ENCODE peak calls at places on chromosomes 11 and 22, in nine cellular contexts. U is heart left ventricle, F is endothelial cell of umbilical vein, B is HCT116, R is A549, I is upper lobe of left lung, W is mesendoderm, X is fibroblast of lung, P is body of pancreas. V is an unnamed sample.

GRCh38 chr22:35229865-35230264 is 27.4 kb upstream of the HMGXB4 start:
- DNase-seq in U (no peak), F (no peak), B (no peak), R (no peak), I (no peak), W (no peak), X (no peak), P (no peak), V (no peak)

GRCh38 chr11:43923327-43924111 is 18.9 kb upstream of the C11orf96 start:
- DNase-seq in U (peak), F (peak), B (no peak), R (peak), I (no peak), W (peak), X (peak), P (no peak), V (no peak)

GRCh38 chr22:24011735-24012068 is 598 bp downstream of the CABIN1 start:
- DNase-seq in U (no peak), F (no peak), B (no peak), R (no peak), I (no peak), W (peak), X (no peak), P (peak), V (no peak)

GRCh38 chr11:72750086-72750485 is 2.1 kb downstream of the ARAP1 start:
- DNase-seq in U (no peak), F (no peak), B (no peak), R (no peak), I (no peak), W (no peak), X (no peak), P (no peak), V (peak)

GRCh38 chr22:36386351-36386899 is 1.3 kb downstream of the MYH9 start:
- DNase-seq in U (no peak), F (peak), B (no peak), R (peak), I (peak), W (no peak), X (no peak), P (no peak), V (peak)

GRCh38 chr11:119832536-119832935 is 103.5 kb upstream of the NECTIN1 start:
- DNase-seq in U (peak), F (no peak), B (no peak), R (no peak), I (no peak), W (peak), X (no peak), P (peak), V (no peak)

GRCh38 chr11:59708537-59708936 is 5.1 kb downstream of the OR10V1 start:
- DNase-seq in U (no peak), F (no peak), B (no peak), R (no peak), I (no peak), W (peak), X (no peak), P (no peak), V (no peak)

GRCh38 chr11:32231909-32232493 is 141.1 kb downstream of the RCN1 start:
- DNase-seq in U (no peak), F (peak), B (peak), R (peak), I (no peak), W (peak), X (peak), P (no peak), V (no peak)

GRCh38 chr11:110763249-110764011 is 51.2 kb upstream of the ARHGAP20 start:
- DNase-seq in U (no peak), F (peak), B (no peak), R (no peak), I (no peak), W (no peak), X (peak), P (peak), V (no peak)

GRCh38 chr11:121032546-121032945 is 8.6 kb downstream of the TBCEL start:
- DNase-seq in U (no peak), F (no peak), B (no peak), R (peak), I (no peak), W (peak), X (peak), P (peak), V (no peak)

GRCh38 chr11:67288452-67289225 is 464 bp upstream of the ANKRD13D start:
- DNase-seq in U (peak), F (peak), B (peak), R (peak), I (peak), W (peak), X (peak), P (peak), V (peak)

GRCh38 chr11:2742611-2743426 is 43.0 kb upstream of the KCNQ1OT1 start:
- DNase-seq in U (no peak), F (no peak), B (no peak), R (no peak), I (peak), W (no peak), X (no peak), P (no peak), V (no peak)

GRCh38 chr11:118210323-118210722 is 14.5 kb downstream of the JAML start:
- DNase-seq in U (no peak), F (no peak), B (no peak), R (no peak), I (no peak), W (no peak), X (no peak), P (no peak), V (no peak)

GRCh38 chr11:2859706-2860037 is 25.9 kb downstream of the CDKN1C start:
- DNase-seq in U (no peak), F (no peak), B (no peak), R (no peak), I (no peak), W (no peak), X (no peak), P (no peak), V (no peak)

DNA sequence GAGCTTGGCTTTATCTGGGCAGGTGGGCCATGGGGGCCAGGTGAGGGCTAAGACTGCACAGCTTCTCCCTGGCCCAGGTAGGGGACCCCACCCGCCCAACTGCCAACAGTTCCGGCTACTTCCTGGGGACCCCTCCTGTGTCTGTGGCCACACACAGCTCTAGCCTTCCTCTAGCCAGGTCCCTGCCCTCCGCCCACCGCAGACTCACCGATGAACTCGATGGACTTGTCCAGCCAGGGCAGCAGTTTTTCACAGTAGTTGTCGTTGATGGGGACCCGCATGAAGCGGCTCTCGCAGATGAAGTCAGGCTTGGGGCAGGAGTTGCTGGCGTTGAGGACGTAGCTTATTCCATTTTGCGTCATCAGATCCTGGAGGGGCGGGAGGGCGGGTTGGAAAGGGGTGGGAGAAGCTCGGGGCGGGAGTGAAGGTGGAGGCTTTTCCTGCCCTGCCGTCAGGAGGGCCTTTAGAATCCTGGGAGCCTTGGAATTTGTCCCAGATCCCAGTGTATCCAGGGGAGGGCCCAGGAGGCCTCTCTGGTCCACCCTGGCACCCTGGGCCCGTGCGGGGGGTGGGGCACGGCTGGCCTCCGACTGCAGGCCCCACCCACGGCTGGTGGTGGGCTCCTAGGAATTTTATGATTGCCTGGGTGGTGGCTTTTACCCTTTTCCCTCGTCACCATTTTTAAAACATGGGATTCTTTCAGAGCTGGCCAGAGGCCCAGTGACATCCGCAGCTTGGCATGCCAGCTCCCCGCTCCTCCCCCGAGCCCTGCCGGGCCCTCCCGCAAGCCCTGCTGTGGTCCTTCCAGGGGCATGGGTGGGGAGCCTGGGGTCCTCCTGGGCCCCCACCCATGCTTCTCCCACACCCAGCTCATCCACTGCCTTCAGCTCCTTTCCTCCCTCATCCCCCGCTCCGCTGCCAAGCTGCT is 13.9 kb downstream of the DUSP8 start:
- DNase-seq in U (peak), F (no peak), B (no peak), R (peak), I (peak), W (no peak), X (peak), P (peak), V (no peak)
- H3K27ac ChIP-seq in U (peak), F (no peak), B (peak), R (peak), I (peak), W (no peak), X (no peak), P (peak), V (peak)

GRCh38 chr11:16880184-16880583 is 134.0 kb downstream of the PLEKHA7 start:
- DNase-seq in U (no peak), F (no peak), B (no peak), R (no peak), I (no peak), W (no peak), X (no peak), P (no peak), V (no peak)
- H3K27ac ChIP-seq in U (peak), F (no peak), B (no peak), R (no peak), I (no peak), W (no peak), X (no peak), P (no peak), V (no peak)

GRCh38 chr11:17744151-17744940 is 9.8 kb downstream of the KCNC1 start:
- DNase-seq in U (no peak), F (no peak), B (no peak), R (no peak), I (no peak), W (no peak), X (peak), P (no peak), V (no peak)
- H3K27ac ChIP-seq in U (no peak), F (no peak), B (no peak), R (no peak), I (no peak), W (no peak), X (no peak), P (no peak), V (no peak)

GRCh38 chr11:99170606-99171005 is 149.9 kb downstream of the CNTN5 start:
- DNase-seq in U (no peak), F (no peak), B (no peak), R (no peak), I (no peak), W (no peak), X (no peak), P (no peak), V (no peak)

GRCh38 chr11:99176430-99176829 is 155.7 kb downstream of the CNTN5 start:
- DNase-seq in U (no peak), F (no peak), B (no peak), R (no peak), I (no peak), W (no peak), X (no peak), P (no peak), V (no peak)

GRCh38 chr11:99171330-99171729 is 150.6 kb downstream of the CNTN5 start:
- DNase-seq in U (no peak), F (no peak), B (no peak), R (no peak), I (no peak), W (no peak), X (no peak), P (no peak), V (no peak)
- H3K27ac ChIP-seq in U (no peak), F (no peak), B (no peak), R (no peak), I (no peak), W (no peak), X (no peak), P (no peak), V (no peak)

GRCh38 chr11:66050581-66051231 is 1.5 kb upstream of the SF3B2 start:
- DNase-seq in U (no peak), F (no peak), B (no peak), R (no peak), I (no peak), W (peak), X (no peak), P (no peak), V (no peak)

GRCh38 chr11:66046901-66047300 is 2.1 kb downstream of the GAL3ST3 start:
- DNase-seq in U (no peak), F (no peak), B (no peak), R (no peak), I (no peak), W (no peak), X (no peak), P (no peak), V (no peak)

GRCh38 chr11:66051371-66051765 is 796 bp upstream of the SF3B2 start:
- DNase-seq in U (no peak), F (no peak), B (no peak), R (no peak), I (no peak), W (no peak), X (no peak), P (no peak), V (no peak)

GRCh38 chr11:66047541-66048365 is 1.2 kb downstream of the GAL3ST3 start:
- DNase-seq in U (no peak), F (no peak), B (no peak), R (no peak), I (no peak), W (no peak), X (no peak), P (peak), V (no peak)

GRCh38 chr11:66048525-66049313 is at the start of gene GAL3ST3:
- DNase-seq in U (no peak), F (no peak), B (no peak), R (no peak), I (peak), W (peak), X (no peak), P (no peak), V (no peak)
- H3K27ac ChIP-seq in U (peak), F (no peak), B (no peak), R (no peak), I (no peak), W (no peak), X (no peak), P (peak), V (no peak)

GRCh38 chr11:8097062-8097814 is 16.2 kb downstream of the TUB start:
- DNase-seq in U (peak), F (no peak), B (no peak), R (no peak), I (no peak), W (no peak), X (no peak), P (no peak), V (no peak)
- H3K27ac ChIP-seq in U (no peak), F (no peak), B (no peak), R (no peak), I (no peak), W (no peak), X (no peak), P (no peak), V (no peak)